ENCODE peak calls at places on chromosomes 12 and 14, in eight cellular contexts. D is anterior cingulate cortex, S is T47D, M is fibroblast of the aortic adventitia, A is tibial artery, B is ovary, X is ureter, C is cardiac fibroblast. G is an unnamed sample.

GRCh38 chr14:78403278-78403815 is 233.2 kb downstream of the NRXN3 start:
- DNase-seq in D (no peak), M (peak; percentile 11), C (peak; percentile 44), A (no peak), X (no peak), S (no peak), B (no peak), G (peak; percentile 74)

GRCh38 chr14:26522985-26523384 is 74.8 kb downstream of the NOVA1 start:
- DNase-seq in B (no peak), S (no peak), A (no peak), C (peak; percentile 54), M (peak; percentile 88), D (no peak), X (no peak), G (no peak)

GRCh38 chr14:21057803-21058675 is at the start of gene RNASE8:
- DNase-seq in M (no peak), B (no peak), C (no peak), S (no peak), D (no peak), X (no peak), A (no peak), G (no peak)

GRCh38 chr12:86945685-86946196 is 689.5 kb upstream of the MGAT4C start:
- DNase-seq in D (no peak), A (no peak), C (no peak), M (no peak), X (no peak), S (no peak), B (no peak), G (no peak)

GRCh38 chr14:51424041-51424440 is 184.0 kb downstream of the TMX1 start:
- DNase-seq in M (no peak), D (no peak), B (no peak), X (no peak), S (no peak), A (no peak), C (peak; percentile 25), G (no peak)

GRCh38 chr14:33676135-33676566 is 274.7 kb downstream of the EGLN3 start:
- DNase-seq in B (no peak), X (no peak), D (peak; percentile 11), C (peak; percentile 65), M (peak; percentile 56), A (no peak), S (peak; percentile 61), G (no peak)

GRCh38 chr12:25283006-25283405 is 32.3 kb upstream of the KRAS start:
- DNase-seq in S (no peak), D (no peak), C (no peak), X (no peak), A (no peak), B (no peak), M (no peak), G (no peak)

GRCh38 chr12:76698966-76699365 is 64.9 kb upstream of the ZDHHC17 start:
- DNase-seq in M (no peak), X (no peak), C (no peak), S (no peak), D (no peak), B (no peak), A (no peak), G (no peak)

GRCh38 chr12:104742551-104742961 is 215.5 kb downstream of the SLC41A2 start:
- DNase-seq in D (peak; percentile 72), A (no peak), X (no peak), S (no peak), M (no peak), B (no peak), C (no peak), G (no peak)

GRCh38 chr12:97168804-97169203 is 261.7 kb downstream of the NEDD1 start:
- DNase-seq in D (no peak), M (no peak), S (peak; percentile 71), A (no peak), B (no peak), C (no peak), X (no peak), G (no peak)

GRCh38 chr14:69917287-69917686 is 38.1 kb downstream of the SMOC1 start:
- DNase-seq in X (no peak), C (no peak), B (no peak), D (no peak), A (no peak), S (no peak), M (no peak), G (no peak)

GRCh38 chr14:63214417-63215196 is 10.4 kb downstream of the RHOJ start:
- DNase-seq in D (no peak), B (no peak), C (peak; percentile 23), M (no peak), S (no peak), A (no peak), X (no peak), G (no peak)

GRCh38 chr14:75280831-75281690 is 2.4 kb downstream of the FOS start:
- DNase-seq in B (peak; percentile 60), A (peak; percentile 66), S (no peak), C (peak; percentile 9), M (no peak), X (no peak), D (no peak), G (no peak)

GRCh38 chr14:49959822-49960408 is 67.0 kb downstream of the ARF6 start:
- DNase-seq in S (peak; percentile 76), B (no peak), M (no peak), X (no peak), A (no peak), C (no peak), D (no peak), G (no peak)

GRCh38 chr12:124774462-124775167 is 89.0 kb downstream of the SCARB1 start:
- DNase-seq in X (no peak), A (no peak), C (peak; percentile 99), D (peak; percentile 33), B (peak; percentile 64), M (peak; percentile 100), S (peak; percentile 42), G (no peak)

GRCh38 chr14:84036863-84037262 is 1493.1 kb upstream of the FLRT2 start:
- DNase-seq in X (no peak), M (no peak), A (no peak), C (peak; percentile 18), D (no peak), S (peak; percentile 6), B (no peak), G (no peak)

GRCh38 chr12:119423285-119423684 is 88.8 kb downstream of the CCDC60 start:
- DNase-seq in X (no peak), M (no peak), A (no peak), C (no peak), D (no peak), S (no peak), B (no peak), G (no peak)

GRCh38 chr12:99960312-99960711 is 24.4 kb downstream of the ANKS1B start:
- DNase-seq in A (no peak), B (no peak), D (no peak), M (peak; percentile 4), C (peak; percentile 19), X (no peak), S (no peak), G (no peak)

GRCh38 chr14:33943484-33943883 is 7.4 kb downstream of the EGLN3 start:
- DNase-seq in D (no peak), X (no peak), S (peak; percentile 46), B (no peak), A (no peak), C (no peak), M (no peak), G (no peak)

GRCh38 chr14:34387974-34388533 is 74.0 kb downstream of the SPTSSA start:
- DNase-seq in C (no peak), A (no peak), B (no peak), M (no peak), S (no peak), D (no peak), X (no peak), G (no peak)

GRCh38 chr12:20314325-20314724 is 54.0 kb upstream of the PDE3A start:
- DNase-seq in B (no peak), D (no peak), X (no peak), C (peak; percentile 92), A (no peak), S (no peak), M (peak; percentile 78), G (no peak)

GRCh38 chr12:115963030-115963480 is 314.4 kb downstream of the MED13L start:
- DNase-seq in C (peak; percentile 70), A (no peak), M (peak; percentile 53), X (no peak), B (no peak), S (no peak), D (no peak), G (no peak)

GRCh38 chr12:113366827-113367226 is 8.4 kb downstream of the PLBD2 start:
- DNase-seq in C (no peak), S (no peak), M (peak; percentile 26), D (no peak), B (no peak), A (no peak), X (no peak), G (no peak)

GRCh38 chr12:16175893-16176292 is 101.6 kb downstream of the SLC15A5 start:
- DNase-seq in X (no peak), S (no peak), D (no peak), C (peak; percentile 33), A (no peak), B (no peak), M (no peak), G (no peak)

GRCh38 chr12:94566345-94566744 is 84.0 kb downstream of the TMCC3 start:
- DNase-seq in M (no peak), S (no peak), A (no peak), D (no peak), B (no peak), X (no peak), C (no peak), G (no peak)

GRCh38 chr12:89474615-89475014 is 50.0 kb downstream of the GALNT4 start:
- DNase-seq in D (no peak), A (no peak), M (no peak), S (no peak), B (no peak), X (no peak), C (no peak), G (no peak)

GRCh38 chr12:99984271-99985128 is at the start of gene ANKS1B:
- DNase-seq in D (peak; percentile 12), B (peak; percentile 49), C (peak; percentile 29), X (peak; percentile 50), M (peak; percentile 21), A (peak; percentile 75), S (peak; percentile 89), G (peak; percentile 68)

GRCh38 chr12:109291531-109292341 is 17.3 kb downstream of the FOXN4 start:
- DNase-seq in S (no peak), B (no peak), C (peak; percentile 5), X (peak; percentile 65), M (no peak), A (peak; percentile 77), D (peak; percentile 66), G (no peak)

GRCh38 chr14:75542585-75543091 is 20.4 kb downstream of the BATF start:
- DNase-seq in X (peak; percentile 85), M (peak; percentile 60), S (peak; percentile 67), C (peak; percentile 64), A (peak; percentile 78), D (peak; percentile 6), B (no peak), G (no peak)

GRCh38 chr14:104139460-104140212 is 1.2 kb downstream of the KIF26A start:
- DNase-seq in X (no peak), M (no peak), B (peak; percentile 39), S (no peak), D (no peak), A (peak; percentile 51), C (no peak), G (no peak)

GRCh38 chr12:57243521-57244305 is 7.3 kb downstream of the STAC3 start:
- DNase-seq in D (peak; percentile 50), C (peak; percentile 78), S (peak; percentile 91), X (peak; percentile 79), M (peak; percentile 72), B (peak; percentile 80), A (peak; percentile 84), G (no peak)

GRCh38 chr12:112219195-112219594 is 93.8 kb downstream of the TRAFD1 start:
- DNase-seq in B (no peak), C (no peak), A (no peak), D (no peak), M (no peak), X (no peak), S (no peak), G (no peak)

GRCh38 chr12:101459642-101460346 is 15.3 kb upstream of the SPIC start:
- DNase-seq in B (no peak), X (peak; percentile 53), C (peak; percentile 5), A (no peak), S (peak; percentile 67), D (no peak), M (peak; percentile 21), G (no peak)

GRCh38 chr12:72274926-72275325 is 2.8 kb downstream of the TRHDE start:
- DNase-seq in A (no peak), B (no peak), C (peak; percentile 36), S (no peak), X (no peak), M (peak; percentile 24), D (no peak), G (no peak)